ENCODE peak calls at places on chromosomes 4 and X, in eight cellular contexts. K is hypothalamus; U is HT1080; Z is activated naive CD4-positive, alpha-beta T cell treated with anti-CD3 and anti-CD28 coated beads, Interleukin-2, amount 50 U/mL, for 16 hours; Q is CD4-positive, alpha-beta T cell; H is left ventricle myocardium inferior; L is NCI-H1694; I is aorta. R is an unnamed sample.

GRCh38 chr4:55183926-55184599 is 58.7 kb upstream of the KDR start:
- DNase-seq in K (no peak), U (peak), Z (no peak), Q (no peak), H (no peak), L (no peak), I (no peak), R (no peak)

GRCh38 chrX:15468036-15468435 is 25.1 kb downstream of the PIR start:
- DNase-seq in K (no peak), U (peak), Z (no peak), Q (no peak), H (no peak), L (peak), I (no peak), R (no peak)

GRCh38 chr4:4860381-4860802 is 927 bp downstream of the MSX1 start:
- DNase-seq in K (no peak), U (no peak), Z (no peak), Q (no peak), H (no peak), L (no peak), I (no peak), R (no peak)

GRCh38 chrX:106917830-106918500 is 2.2 kb upstream of the CLDN2 start:
- DNase-seq in K (no peak), U (peak), Z (no peak), Q (peak), H (no peak), L (no peak), I (no peak), R (no peak)

GRCh38 chr4:98290511-98290910 is 29.3 kb downstream of the RAP1GDS1 start:
- DNase-seq in K (no peak), U (no peak), Z (no peak), Q (no peak), H (no peak), L (no peak), I (no peak), R (no peak)

GRCh38 chrX:16466640-16467432 is 183.1 kb upstream of the S100G start:
- DNase-seq in K (no peak), U (peak), Z (no peak), Q (no peak), H (no peak), L (no peak), I (no peak), R (no peak)

GRCh38 chr4:129144755-129145206 is 48.8 kb downstream of the C4orf33 start:
- DNase-seq in K (no peak), U (no peak), Z (no peak), Q (no peak), H (no peak), L (no peak), I (no peak), R (no peak)

GRCh38 chrX:38819163-38819562 is 17.9 kb downstream of the MID1IP1 start:
- DNase-seq in K (no peak), U (no peak), Z (no peak), Q (no peak), H (no peak), L (no peak), I (no peak), R (no peak)

GRCh38 chr4:153485860-153486259 is 19.7 kb downstream of the TMEM131L start:
- DNase-seq in K (no peak), U (no peak), Z (no peak), Q (no peak), H (no peak), L (no peak), I (no peak), R (no peak)

GRCh38 chr4:103099691-103100392 is at the start of gene BDH2:
- DNase-seq in K (no peak), U (peak), Z (peak), Q (peak), H (no peak), L (peak), I (no peak), R (peak)

GRCh38 chrX:44474410-44474809 is 68.2 kb downstream of the FUNDC1 start:
- DNase-seq in K (no peak), U (no peak), Z (no peak), Q (no peak), H (no peak), L (no peak), I (no peak), R (no peak)

GRCh38 chrX:98956014-98956413 is 1454.1 kb downstream of the PCDH19 start:
- DNase-seq in K (no peak), U (peak), Z (no peak), Q (no peak), H (no peak), L (no peak), I (no peak), R (no peak)

GRCh38 chr4:124019749-124020549 is 623.4 kb downstream of the SPRY1 start:
- DNase-seq in K (no peak), U (no peak), Z (no peak), Q (no peak), H (no peak), L (no peak), I (no peak), R (no peak)

GRCh38 chr4:88008133-88008621 is 742 bp downstream of the PKD2 start:
- DNase-seq in K (peak), U (peak), Z (peak), Q (no peak), H (peak), L (no peak), I (peak), R (peak)

GRCh38 chr4:96092151-96092705 is 252.3 kb downstream of the PDHA2 start:
- DNase-seq in K (no peak), U (no peak), Z (no peak), Q (no peak), H (no peak), L (no peak), I (no peak), R (no peak)

GRCh38 chr4:142267101-142267500 is 579.0 kb downstream of the INPP4B start:
- DNase-seq in K (no peak), U (no peak), Z (no peak), Q (no peak), H (no peak), L (no peak), I (no peak), R (no peak)

GRCh38 chr4:68218044-68218443 is 27.4 kb downstream of the TMPRSS11B start:
- DNase-seq in K (no peak), U (peak), Z (no peak), Q (no peak), H (no peak), L (no peak), I (no peak), R (no peak)

GRCh38 chrX:151174581-151175282 is 1.7 kb upstream of the GPR50 start:
- DNase-seq in K (no peak), U (no peak), Z (no peak), Q (no peak), H (no peak), L (no peak), I (peak), R (no peak)

GRCh38 chr4:13323916-13324315 is 160.2 kb downstream of the RAB28 start:
- DNase-seq in K (no peak), U (no peak), Z (no peak), Q (no peak), H (no peak), L (no peak), I (no peak), R (no peak)

GRCh38 chrX:31423575-31424284 is 351.9 kb upstream of the FTHL17 start:
- DNase-seq in K (peak), U (peak), Z (no peak), Q (no peak), H (peak), L (peak), I (no peak), R (peak)

GRCh38 chrX:3713225-3713936 is at the start of gene PRKX:
- DNase-seq in K (peak), U (peak), Z (peak), Q (peak), H (peak), L (no peak), I (peak), R (peak)

GRCh38 chrX:69493193-69493592 is 10.9 kb upstream of the NALF2 start:
- DNase-seq in K (no peak), U (peak), Z (peak), Q (no peak), H (no peak), L (peak), I (no peak), R (no peak)

GRCh38 chr4:30269850-30270249 is 450.3 kb upstream of the PCDH7 start:
- DNase-seq in K (no peak), U (no peak), Z (no peak), Q (no peak), H (no peak), L (no peak), I (no peak), R (no peak)

GRCh38 chr4:138400528-138400927 is 158.4 kb upstream of the SLC7A11 start:
- DNase-seq in K (no peak), U (no peak), Z (no peak), Q (no peak), H (peak), L (no peak), I (no peak), R (no peak)

GRCh38 chr4:126028871-126029270 is 714.1 kb downstream of the FAT4 start:
- DNase-seq in K (no peak), U (no peak), Z (no peak), Q (no peak), H (no peak), L (no peak), I (no peak), R (no peak)

GRCh38 chr4:159042097-159042605 is 60.7 kb upstream of the RAPGEF2 start:
- DNase-seq in K (no peak), U (no peak), Z (no peak), Q (no peak), H (no peak), L (peak), I (no peak), R (no peak)

GRCh38 chr4:57094482-57095223 is 15.5 kb downstream of the IGFBP7 start:
- DNase-seq in K (no peak), U (peak), Z (no peak), Q (no peak), H (no peak), L (no peak), I (no peak), R (no peak)

GRCh38 chr4:104758574-104758973 is 263.9 kb upstream of the CXXC4 start:
- DNase-seq in K (no peak), U (no peak), Z (no peak), Q (no peak), H (no peak), L (no peak), I (no peak), R (no peak)

GRCh38 chr4:143251781-143252180 is 67.1 kb downstream of the USP38 start:
- DNase-seq in K (no peak), U (peak), Z (no peak), Q (no peak), H (no peak), L (no peak), I (no peak), R (no peak)

GRCh38 chrX:106168107-106168506 is at the start of gene PWWP3B:
- DNase-seq in K (peak), U (peak), Z (no peak), Q (no peak), H (peak), L (no peak), I (no peak), R (no peak)

GRCh38 chr4:75715105-75715799 is 9.1 kb upstream of the USO1 start:
- DNase-seq in K (no peak), U (no peak), Z (no peak), Q (no peak), H (no peak), L (no peak), I (no peak), R (no peak)

GRCh38 chr4:182447938-182448280 is 204.7 kb downstream of the TENM3 start:
- DNase-seq in K (no peak), U (no peak), Z (no peak), Q (no peak), H (no peak), L (no peak), I (no peak), R (no peak)

GRCh38 chr4:151205722-151206121 is 71.2 kb upstream of the PRSS48 start:
- DNase-seq in K (no peak), U (no peak), Z (no peak), Q (no peak), H (no peak), L (no peak), I (no peak), R (no peak)

GRCh38 chr4:152239216-152239615 is 296.7 kb downstream of the FBXW7 start:
- DNase-seq in K (no peak), U (no peak), Z (no peak), Q (no peak), H (no peak), L (no peak), I (no peak), R (no peak)

GRCh38 chr4:118682928-118683327 is 2.3 kb upstream of the METTL14 start:
- DNase-seq in K (no peak), U (peak), Z (no peak), Q (no peak), H (no peak), L (peak), I (no peak), R (no peak)

R was measured in GM12891.